ENCODE peak calls at places on chromosomes 1 and 21, in nine cellular contexts. R, M, V, P, Y, I, J, G and K are unnamed samples.

GRCh38 chr1:109760581-109761226 is 3.0 kb downstream of the EPS8L3 start:
- DNase-seq in R (peak; percentile 18), M (no peak), V (peak; percentile 7), P (no peak), Y (peak; percentile 19), I (no peak), J (peak; percentile 12), G (no peak), K (no peak)

GRCh38 chr1:17545354-17545753 is 5.9 kb downstream of the ARHGEF10L start:
- DNase-seq in R (no peak), M (peak; percentile 47), V (no peak), P (no peak), Y (no peak), I (no peak), J (no peak), G (no peak), K (no peak)

GRCh38 chr21:16579538-16579937 is 849.8 kb downstream of the USP25 start:
- DNase-seq in R (no peak), M (no peak), V (no peak), P (no peak), Y (no peak), I (no peak), J (no peak), G (no peak), K (no peak)

GRCh38 chr1:224591326-224591725 is 24.8 kb upstream of the CNIH3 start:
- DNase-seq in R (no peak), M (no peak), V (no peak), P (no peak), Y (no peak), I (no peak), J (no peak), G (no peak), K (no peak)

GRCh38 chr21:28207776-28208175 is 784.9 kb downstream of the LTN1 start:
- DNase-seq in R (no peak), M (no peak), V (no peak), P (no peak), Y (no peak), I (no peak), J (no peak), G (no peak), K (no peak)

GRCh38 chr1:40712997-40713396 is 21.5 kb downstream of the NFYC start:
- DNase-seq in R (no peak), M (no peak), V (no peak), P (no peak), Y (no peak), I (no peak), J (no peak), G (no peak), K (no peak)

GRCh38 chr1:55813619-55814018 is 598.5 kb upstream of the USP24 start:
- DNase-seq in R (peak; percentile 63), M (peak; percentile 12), V (peak; percentile 56), P (peak; percentile 70), Y (peak; percentile 28), I (peak; percentile 35), J (no peak), G (no peak), K (peak; percentile 95)

GRCh38 chr1:166089804-166090203 is 77.0 kb downstream of the FAM78B start:
- DNase-seq in R (no peak), M (no peak), V (no peak), P (no peak), Y (no peak), I (no peak), J (no peak), G (no peak), K (no peak)

GRCh38 chr1:107622975-107623374 is 342.0 kb downstream of the VAV3 start:
- DNase-seq in R (no peak), M (no peak), V (no peak), P (no peak), Y (no peak), I (no peak), J (no peak), G (no peak), K (no peak)

GRCh38 chr1:207500306-207500705 is 4.3 kb downstream of the CR1 start:
- DNase-seq in R (no peak), M (no peak), V (no peak), P (no peak), Y (no peak), I (no peak), J (no peak), G (no peak), K (no peak)

GRCh38 chr1:79304131-79304530 is 297.6 kb upstream of the ADGRL4 start:
- DNase-seq in R (no peak), M (no peak), V (no peak), P (no peak), Y (no peak), I (no peak), J (no peak), G (no peak), K (no peak)

GRCh38 chr1:75338974-75339483 is 204.8 kb downstream of the LHX8 start:
- DNase-seq in R (no peak), M (no peak), V (no peak), P (no peak), Y (no peak), I (no peak), J (no peak), G (no peak), K (no peak)

GRCh38 chr1:67390041-67390887 is 39.9 kb downstream of the SERBP1 start:
- DNase-seq in R (no peak), M (no peak), V (no peak), P (no peak), Y (no peak), I (no peak), J (no peak), G (no peak), K (no peak)

GRCh38 chr1:58687516-58687915 is 12.3 kb downstream of the MYSM1 start:
- DNase-seq in R (no peak), M (no peak), V (no peak), P (no peak), Y (no peak), I (no peak), J (no peak), G (no peak), K (no peak)

GRCh38 chr1:18926315-18927081 is 24.1 kb upstream of the ALDH4A1 start:
- DNase-seq in R (no peak), M (peak; percentile 73), V (peak; percentile 70), P (no peak), Y (peak; percentile 57), I (no peak), J (peak; percentile 78), G (peak; percentile 59), K (peak; percentile 84)

GRCh38 chr1:18927654-18928272 is 25.4 kb upstream of the ALDH4A1 start:
- DNase-seq in R (no peak), M (no peak), V (no peak), P (no peak), Y (no peak), I (no peak), J (no peak), G (no peak), K (no peak)

GRCh38 chr1:18928406-18928805 is 26.1 kb upstream of the ALDH4A1 start:
- DNase-seq in R (no peak), M (no peak), V (no peak), P (no peak), Y (no peak), I (no peak), J (no peak), G (no peak), K (no peak)

GRCh38 chr1:18928985-18929384 is 26.6 kb upstream of the ALDH4A1 start:
- DNase-seq in R (no peak), M (no peak), V (no peak), P (no peak), Y (no peak), I (no peak), J (no peak), G (no peak), K (no peak)

GRCh38 chr1:18927082-18927653 is 24.8 kb upstream of the ALDH4A1 start:
- DNase-seq in R (no peak), M (no peak), V (peak; percentile 38), P (no peak), Y (no peak), I (no peak), J (no peak), G (no peak), K (no peak)
- H3K4me3 ChIP-seq in R (no peak overlapping the region), M (no peak overlapping the region), V (no peak overlapping the region), P (no peak overlapping the region), Y (peak overlapping the region; percentile 0), I (no peak overlapping the region), J (no peak overlapping the region), G (no peak overlapping the region), K (no peak overlapping the region)

GRCh38 chr1:231170875-231171274 is 9.0 kb downstream of the TRIM67 start:
- DNase-seq in R (no peak), M (peak; percentile 33), V (no peak), P (no peak), Y (no peak), I (peak; percentile 18), J (no peak), G (no peak), K (no peak)
- TF ChIP-seq CTCF in R (no peak), M (peak; percentile 18), V (no peak), P (no peak), Y (no peak), I (peak; percentile 24), J (no peak), G (peak; percentile 45), K (no peak)

GRCh38 chr1:13794231-13795187 is 94.5 kb downstream of the PRDM2 start:
- DNase-seq in R (no peak), M (no peak), V (no peak), P (no peak), Y (no peak), I (no peak), J (no peak), G (no peak), K (no peak)

GRCh38 chr1:13799502-13800283 is 99.7 kb downstream of the PRDM2 start:
- DNase-seq in R (no peak), M (no peak), V (peak; percentile 33), P (no peak), Y (no peak), I (no peak), J (no peak), G (no peak), K (no peak)

GRCh38 chr1:13798120-13798519 is 98.1 kb downstream of the PRDM2 start:
- DNase-seq in R (no peak), M (no peak), V (no peak), P (no peak), Y (no peak), I (no peak), J (no peak), G (no peak), K (no peak)

GRCh38 chr1:13801232-13801631 is 101.2 kb downstream of the PRDM2 start:
- DNase-seq in R (no peak), M (no peak), V (peak; percentile 30), P (no peak), Y (peak; percentile 40), I (no peak), J (no peak), G (no peak), K (no peak)

GRCh38 chr1:13797397-13797796 is 97.4 kb downstream of the PRDM2 start:
- DNase-seq in R (no peak), M (no peak), V (no peak), P (no peak), Y (no peak), I (no peak), J (no peak), G (no peak), K (no peak)
- TF ChIP-seq EP300 in R (no peak), M (no peak), V (no peak), P (no peak), Y (no peak), I (no peak), J (no peak), G (no peak), K (no peak)

GRCh38 chr21:45594721-45595489 is 48.6 kb upstream of the PCBP3 start:
- DNase-seq in R (no peak), M (no peak), V (no peak), P (no peak), Y (no peak), I (no peak), J (no peak), G (no peak), K (peak; percentile 59)
- H3K4me3 ChIP-seq in R (no peak overlapping the region), M (no peak overlapping the region), V (no peak overlapping the region), P (no peak overlapping the region), Y (no peak overlapping the region), I (no peak overlapping the region), J (no peak overlapping the region), G (peak overlapping the region; percentile 46), K (no peak overlapping the region)